ENCODE peak calls at places on chromosomes 11 and 22, in eight cellular contexts. One of them, this sample, is unnamed. For H3K4me1, the result is how much of the 10 kb centered on the place peaks cover.

GRCh38 chr11:38356255-38356654 is 1758.2 kb upstream of the RAG2 start:
- DNase-seq in sigmoid colon: no peak
- DNase-seq in Peyer's patch: no peak
- DNase-seq in suprapubic skin: no peak
- DNase-seq in CD8-positive, alpha-beta T cell: no peak
- DNase-seq in colonic mucosa: no peak
- DNase-seq in CD4-positive, CD25-positive, alpha-beta regulatory T cell: no peak
- DNase-seq in uterus: no peak
- DNase-seq in this sample: no peak

GRCh38 chr22:50733521-50734342 is 4.3 kb upstream of the ACR start:
- DNase-seq in Peyer's patch: peak
- DNase-seq in uterus: peak
- DNase-seq in colonic mucosa: no peak
- DNase-seq in CD4-positive, CD25-positive, alpha-beta regulatory T cell: no peak
- DNase-seq in sigmoid colon: peak
- DNase-seq in suprapubic skin: peak
- DNase-seq in CD8-positive, alpha-beta T cell: no peak
- DNase-seq in this sample: no peak

GRCh38 chr22:23670378-23671295 is 20.2 kb upstream of the RGL4 start:
- DNase-seq in CD4-positive, CD25-positive, alpha-beta regulatory T cell: no peak
- DNase-seq in uterus: no peak
- DNase-seq in suprapubic skin: no peak
- DNase-seq in Peyer's patch: no peak
- DNase-seq in sigmoid colon: peak
- DNase-seq in colonic mucosa: no peak
- DNase-seq in CD8-positive, alpha-beta T cell: no peak
- DNase-seq in this sample: no peak

GRCh38 chr11:126403039-126403438 is 47.6 kb downstream of the ST3GAL4 start:
- DNase-seq in suprapubic skin: no peak
- DNase-seq in uterus: no peak
- DNase-seq in Peyer's patch: no peak
- DNase-seq in colonic mucosa: peak
- DNase-seq in sigmoid colon: no peak
- DNase-seq in CD4-positive, CD25-positive, alpha-beta regulatory T cell: no peak
- DNase-seq in CD8-positive, alpha-beta T cell: no peak
- DNase-seq in this sample: no peak

GRCh38 chr11:92168936-92169335 is 55.7 kb upstream of the FAT3 start:
- DNase-seq in sigmoid colon: no peak
- DNase-seq in colonic mucosa: no peak
- DNase-seq in Peyer's patch: no peak
- DNase-seq in CD4-positive, CD25-positive, alpha-beta regulatory T cell: no peak
- DNase-seq in uterus: no peak
- DNase-seq in suprapubic skin: no peak
- DNase-seq in CD8-positive, alpha-beta T cell: no peak
- DNase-seq in this sample: no peak

GRCh38 chr11:65637794-65638317 is at the start of gene SIPA1:
- DNase-seq in colonic mucosa: peak
- DNase-seq in CD4-positive, CD25-positive, alpha-beta regulatory T cell: peak
- DNase-seq in CD8-positive, alpha-beta T cell: peak
- DNase-seq in sigmoid colon: peak
- DNase-seq in uterus: peak
- DNase-seq in Peyer's patch: peak
- DNase-seq in suprapubic skin: no peak
- DNase-seq in this sample: peak

GRCh38 chr11:67371549-67372231 is 1.7 kb downstream of the CLCF1 start:
- DNase-seq in CD4-positive, CD25-positive, alpha-beta regulatory T cell: no peak
- DNase-seq in suprapubic skin: no peak
- DNase-seq in Peyer's patch: peak
- DNase-seq in sigmoid colon: peak
- DNase-seq in CD8-positive, alpha-beta T cell: no peak
- DNase-seq in colonic mucosa: peak
- DNase-seq in uterus: peak
- DNase-seq in this sample: peak

GRCh38 chr22:37930270-37930951 is 23.0 kb downstream of the C22orf23 start:
- DNase-seq in sigmoid colon: no peak
- DNase-seq in uterus: no peak
- DNase-seq in suprapubic skin: no peak
- DNase-seq in CD8-positive, alpha-beta T cell: no peak
- DNase-seq in Peyer's patch: no peak
- DNase-seq in colonic mucosa: no peak
- DNase-seq in CD4-positive, CD25-positive, alpha-beta regulatory T cell: no peak
- DNase-seq in this sample: peak

GRCh38 chr22:40491990-40492631 is 121.7 kb downstream of the SGSM3 start:
- DNase-seq in uterus: no peak
- DNase-seq in Peyer's patch: no peak
- DNase-seq in colonic mucosa: no peak
- DNase-seq in sigmoid colon: no peak
- DNase-seq in CD4-positive, CD25-positive, alpha-beta regulatory T cell: no peak
- DNase-seq in suprapubic skin: no peak
- DNase-seq in CD8-positive, alpha-beta T cell: no peak
- DNase-seq in this sample: peak

GRCh38 chr11:68974421-68975194 is 6.2 kb downstream of the MRGPRD start:
- DNase-seq in sigmoid colon: peak
- DNase-seq in CD4-positive, CD25-positive, alpha-beta regulatory T cell: no peak
- DNase-seq in Peyer's patch: no peak
- DNase-seq in uterus: peak
- DNase-seq in colonic mucosa: no peak
- DNase-seq in CD8-positive, alpha-beta T cell: no peak
- DNase-seq in suprapubic skin: peak
- DNase-seq in this sample: peak

GRCh38 chr11:121651267-121651625 is 198.5 kb upstream of the SORL1-AS1 start:
- DNase-seq in uterus: no peak
- DNase-seq in CD4-positive, CD25-positive, alpha-beta regulatory T cell: no peak
- DNase-seq in sigmoid colon: no peak
- DNase-seq in Peyer's patch: no peak
- DNase-seq in colonic mucosa: no peak
- DNase-seq in suprapubic skin: no peak
- DNase-seq in CD8-positive, alpha-beta T cell: no peak
- DNase-seq in this sample: no peak

GRCh38 chr11:35237860-35238715 is 99.1 kb downstream of the CD44 start:
- DNase-seq in suprapubic skin: no peak
- DNase-seq in uterus: no peak
- DNase-seq in CD4-positive, CD25-positive, alpha-beta regulatory T cell: peak
- DNase-seq in colonic mucosa: peak
- DNase-seq in CD8-positive, alpha-beta T cell: no peak
- DNase-seq in sigmoid colon: no peak
- DNase-seq in Peyer's patch: peak
- DNase-seq in this sample: peak

GRCh38 chr11:128878455-128878854 is 11.4 kb upstream of the KCNJ1 start:
- DNase-seq in uterus: no peak
- DNase-seq in colonic mucosa: no peak
- DNase-seq in sigmoid colon: no peak
- DNase-seq in suprapubic skin: no peak
- DNase-seq in CD8-positive, alpha-beta T cell: no peak
- DNase-seq in Peyer's patch: no peak
- DNase-seq in CD4-positive, CD25-positive, alpha-beta regulatory T cell: no peak
- DNase-seq in this sample: no peak

GRCh38 chr11:117794772-117795629 is 2.0 kb downstream of the DSCAML1 start:
- DNase-seq in Peyer's patch: no peak
- DNase-seq in uterus: no peak
- DNase-seq in suprapubic skin: no peak
- DNase-seq in colonic mucosa: no peak
- DNase-seq in CD8-positive, alpha-beta T cell: no peak
- DNase-seq in CD4-positive, CD25-positive, alpha-beta regulatory T cell: no peak
- DNase-seq in sigmoid colon: no peak
- DNase-seq in this sample: no peak

GRCh38 chr11:117795726-117796455 is 1.1 kb downstream of the DSCAML1 start:
- DNase-seq in sigmoid colon: no peak
- DNase-seq in CD4-positive, CD25-positive, alpha-beta regulatory T cell: no peak
- DNase-seq in Peyer's patch: no peak
- DNase-seq in CD8-positive, alpha-beta T cell: no peak
- DNase-seq in colonic mucosa: no peak
- DNase-seq in suprapubic skin: no peak
- DNase-seq in uterus: no peak
- DNase-seq in this sample: no peak

GRCh38 chr11:117794144-117794543 is 2.9 kb downstream of the DSCAML1 start:
- DNase-seq in suprapubic skin: no peak
- DNase-seq in colonic mucosa: no peak
- DNase-seq in Peyer's patch: no peak
- DNase-seq in sigmoid colon: no peak
- DNase-seq in uterus: no peak
- DNase-seq in CD4-positive, CD25-positive, alpha-beta regulatory T cell: no peak
- DNase-seq in CD8-positive, alpha-beta T cell: no peak
- DNase-seq in this sample: no peak

GRCh38 chr11:117799634-117800033 is 2.6 kb upstream of the DSCAML1 start:
- DNase-seq in colonic mucosa: no peak
- DNase-seq in sigmoid colon: no peak
- DNase-seq in uterus: no peak
- DNase-seq in Peyer's patch: no peak
- DNase-seq in CD4-positive, CD25-positive, alpha-beta regulatory T cell: no peak
- DNase-seq in suprapubic skin: no peak
- DNase-seq in CD8-positive, alpha-beta T cell: no peak
- DNase-seq in this sample: no peak

GRCh38 chr11:117796456-117797428 is at the start of gene DSCAML1:
- DNase-seq in Peyer's patch: no peak
- DNase-seq in CD4-positive, CD25-positive, alpha-beta regulatory T cell: no peak
- DNase-seq in CD8-positive, alpha-beta T cell: peak
- DNase-seq in colonic mucosa: no peak
- DNase-seq in uterus: peak
- DNase-seq in suprapubic skin: no peak
- DNase-seq in sigmoid colon: no peak
- DNase-seq in this sample: no peak
- H3K27ac ChIP-seq in Peyer's patch: no peak
- H3K27ac ChIP-seq in CD4-positive, CD25-positive, alpha-beta regulatory T cell: no peak
- H3K27ac ChIP-seq in CD8-positive, alpha-beta T cell: no peak
- H3K27ac ChIP-seq in colonic mucosa: no peak
- H3K27ac ChIP-seq in uterus: no peak
- H3K27ac ChIP-seq in suprapubic skin: no peak
- H3K27ac ChIP-seq in sigmoid colon: no peak
- H3K27ac ChIP-seq in this sample: no peak

GRCh38 chr11:8083088-8083395 is 2.0 kb downstream of the TUB start:
- DNase-seq in CD8-positive, alpha-beta T cell: no peak
- DNase-seq in colonic mucosa: no peak
- DNase-seq in sigmoid colon: no peak
- DNase-seq in suprapubic skin: no peak
- DNase-seq in Peyer's patch: no peak
- DNase-seq in CD4-positive, CD25-positive, alpha-beta regulatory T cell: no peak
- DNase-seq in uterus: no peak
- DNase-seq in this sample: no peak
- H3K4me1 ChIP-seq in CD8-positive, alpha-beta T cell: under half
- H3K4me1 ChIP-seq in colonic mucosa: under half
- H3K4me1 ChIP-seq in sigmoid colon: under half
- H3K4me1 ChIP-seq in suprapubic skin: under half
- H3K4me1 ChIP-seq in Peyer's patch: under half
- H3K4me1 ChIP-seq in CD4-positive, CD25-positive, alpha-beta regulatory T cell: under half
- H3K4me1 ChIP-seq in uterus: under half
- H3K4me1 ChIP-seq in this sample: under half

GRCh38 chr11:813037-813436 is 3.3 kb downstream of the RPLP2 start:
- DNase-seq in CD4-positive, CD25-positive, alpha-beta regulatory T cell: no peak
- DNase-seq in uterus: no peak
- DNase-seq in suprapubic skin: no peak
- DNase-seq in CD8-positive, alpha-beta T cell: no peak
- DNase-seq in sigmoid colon: no peak
- DNase-seq in colonic mucosa: no peak
- DNase-seq in Peyer's patch: no peak
- DNase-seq in this sample: no peak
- H3K27ac ChIP-seq in CD4-positive, CD25-positive, alpha-beta regulatory T cell: no peak
- H3K27ac ChIP-seq in uterus: no peak
- H3K27ac ChIP-seq in suprapubic skin: no peak
- H3K27ac ChIP-seq in CD8-positive, alpha-beta T cell: no peak
- H3K27ac ChIP-seq in sigmoid colon: no peak
- H3K27ac ChIP-seq in colonic mucosa: no peak
- H3K27ac ChIP-seq in Peyer's patch: no peak
- H3K27ac ChIP-seq in this sample: no peak

GRCh38 chr22:46073683-46074504 is 76.4 kb upstream of the PPARA start:
- DNase-seq in CD4-positive, CD25-positive, alpha-beta regulatory T cell: no peak
- DNase-seq in CD8-positive, alpha-beta T cell: no peak
- DNase-seq in uterus: peak
- DNase-seq in Peyer's patch: no peak
- DNase-seq in colonic mucosa: no peak
- DNase-seq in sigmoid colon: peak
- DNase-seq in suprapubic skin: peak
- DNase-seq in this sample: no peak

GRCh38 chr22:46074771-46075551 is 75.4 kb upstream of the PPARA start:
- DNase-seq in Peyer's patch: no peak
- DNase-seq in suprapubic skin: peak
- DNase-seq in uterus: peak
- DNase-seq in CD4-positive, CD25-positive, alpha-beta regulatory T cell: no peak
- DNase-seq in sigmoid colon: peak
- DNase-seq in colonic mucosa: no peak
- DNase-seq in CD8-positive, alpha-beta T cell: no peak
- DNase-seq in this sample: no peak

GRCh38 chr22:46072030-46072881 is 78.1 kb upstream of the PPARA start:
- DNase-seq in CD4-positive, CD25-positive, alpha-beta regulatory T cell: no peak
- DNase-seq in colonic mucosa: peak
- DNase-seq in Peyer's patch: no peak
- DNase-seq in uterus: peak
- DNase-seq in suprapubic skin: peak
- DNase-seq in CD8-positive, alpha-beta T cell: no peak
- DNase-seq in sigmoid colon: peak
- DNase-seq in this sample: peak

GRCh38 chr22:46071451-46072029 is 78.8 kb upstream of the PPARA start:
- DNase-seq in Peyer's patch: peak
- DNase-seq in colonic mucosa: peak
- DNase-seq in suprapubic skin: peak
- DNase-seq in uterus: peak
- DNase-seq in sigmoid colon: peak
- DNase-seq in CD4-positive, CD25-positive, alpha-beta regulatory T cell: no peak
- DNase-seq in CD8-positive, alpha-beta T cell: no peak
- DNase-seq in this sample: peak

DNA sequence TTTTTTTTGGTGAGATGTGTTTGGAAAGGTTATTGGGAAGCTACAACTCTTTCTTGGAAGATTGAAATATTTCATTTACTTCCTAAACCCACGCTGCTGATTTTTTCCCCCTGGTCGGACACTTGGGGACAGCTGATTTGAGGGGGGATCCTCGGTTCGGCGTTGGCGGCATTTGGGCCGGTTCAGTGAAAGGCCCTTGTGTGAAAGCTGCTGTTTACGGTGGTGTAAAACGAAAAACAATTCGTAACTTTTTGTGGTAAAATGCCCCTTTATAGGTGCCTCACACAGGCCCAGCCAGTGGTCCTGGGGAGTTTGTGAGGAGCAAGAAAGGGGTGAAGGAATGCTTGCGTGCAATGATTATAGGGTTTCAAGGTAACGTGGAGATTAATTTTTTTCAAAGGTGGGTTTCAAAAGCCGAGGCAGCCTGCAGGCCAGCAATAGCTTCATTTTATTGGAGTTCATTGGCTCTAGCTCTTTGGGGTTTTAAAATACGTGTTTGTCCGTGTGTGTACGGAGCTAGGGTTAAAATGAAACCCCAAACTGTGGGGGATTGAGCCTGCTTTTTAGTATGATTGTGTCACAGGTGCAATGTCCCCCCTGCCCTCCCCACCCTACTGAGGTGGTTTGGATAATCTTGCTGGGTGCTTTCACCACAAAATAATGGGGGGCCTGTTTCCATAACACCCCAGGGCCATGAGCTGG is 77.2 kb upstream of the PPARA start:
- DNase-seq in CD8-positive, alpha-beta T cell: no peak
- DNase-seq in sigmoid colon: peak
- DNase-seq in suprapubic skin: peak
- DNase-seq in uterus: no peak
- DNase-seq in CD4-positive, CD25-positive, alpha-beta regulatory T cell: no peak
- DNase-seq in colonic mucosa: no peak
- DNase-seq in Peyer's patch: no peak
- DNase-seq in this sample: no peak
- H3K4me1 ChIP-seq in CD8-positive, alpha-beta T cell: under half
- H3K4me1 ChIP-seq in sigmoid colon: half or more
- H3K4me1 ChIP-seq in suprapubic skin: half or more
- H3K4me1 ChIP-seq in uterus: under half
- H3K4me1 ChIP-seq in CD4-positive, CD25-positive, alpha-beta regulatory T cell: under half
- H3K4me1 ChIP-seq in colonic mucosa: under half
- H3K4me1 ChIP-seq in Peyer's patch: under half
- H3K4me1 ChIP-seq in this sample: under half